ENCODE peak calls at places on chromosomes 12 and 14, in eight cellular contexts. Z is endothelial cell of umbilical vein, G is A673, R is fibroblast of lung, Y is DND-41, A is astrocyte, O is neural progenitor cell, I is mammary epithelial cell. D is an unnamed sample. For H3K36me3, the result is how much of the 10 kb centered on the place peaks cover.

GRCh38 chr14:98957211-98958047 is 314.6 kb downstream of the BCL11B start:
- DNase-seq in O (no peak), Y (no peak), Z (no peak), A (peak), R (peak), I (peak), G (no peak), D (peak)

GRCh38 chr12:119857036-119857435 is 20.1 kb downstream of the CIT start:
- DNase-seq in Z (no peak), Y (no peak), O (no peak), I (no peak), A (no peak), R (no peak), G (no peak), D (peak)

GRCh38 chr14:75427482-75428229 is at the start of gene JDP2:
- DNase-seq in G (peak), O (peak), A (peak), Y (peak), Z (peak), I (peak), R (peak), D (peak)

GRCh38 chr14:100540141-100540925 is 46.9 kb downstream of the BEGAIN start:
- DNase-seq in A (no peak), G (no peak), Z (no peak), Y (no peak), I (no peak), R (no peak), O (peak), D (no peak)

GRCh38 chr12:92541024-92541423 is 161.8 kb upstream of the PLEKHG7 start:
- DNase-seq in Z (no peak), Y (no peak), A (no peak), R (no peak), G (no peak), O (no peak), I (no peak), D (no peak)

GRCh38 chr12:54996235-54996634 is 11.7 kb upstream of the TESPA1 start:
- DNase-seq in G (no peak), O (no peak), R (no peak), I (no peak), A (no peak), Z (no peak), Y (no peak), D (no peak)

GRCh38 chr12:106179086-106179485 is 40.3 kb upstream of the NUAK1 start:
- DNase-seq in Y (no peak), O (peak), I (no peak), R (no peak), A (no peak), G (peak), Z (no peak), D (no peak)

GRCh38 chr14:104132981-104133380 is 5.4 kb upstream of the KIF26A start:
- DNase-seq in Y (no peak), A (no peak), G (no peak), R (no peak), O (peak), Z (no peak), I (no peak), D (no peak)

GRCh38 chr14:51251486-51251885 is 11.4 kb downstream of the TMX1 start:
- DNase-seq in Z (no peak), Y (no peak), G (no peak), O (no peak), I (peak), A (peak), R (peak), D (no peak)

GRCh38 chr14:100588671-100589070 is 1.5 kb upstream of the BEGAIN start:
- DNase-seq in Y (no peak), A (no peak), G (no peak), R (no peak), Z (no peak), O (no peak), I (no peak), D (no peak)

GRCh38 chr12:79614730-79615129 is 76.0 kb downstream of the PAWR start:
- DNase-seq in R (peak), G (no peak), Y (no peak), A (peak), O (no peak), Z (no peak), I (no peak), D (no peak)

GRCh38 chr12:112858776-112859175 is 48.0 kb upstream of the OAS1 start:
- DNase-seq in G (no peak), Y (no peak), O (no peak), I (no peak), Z (no peak), R (no peak), A (no peak), D (no peak)

GRCh38 chr12:72072613-72073212 is 134.1 kb downstream of the TPH2 start:
- DNase-seq in G (peak), Y (no peak), O (no peak), A (no peak), I (peak), Z (no peak), R (no peak), D (no peak)

GRCh38 chr12:108589028-108589839 is 8.7 kb downstream of the TMEM119 start:
- DNase-seq in Y (no peak), O (peak), R (peak), A (peak), G (no peak), Z (no peak), I (no peak), D (peak)

GRCh38 chr14:68384881-68385280 is 408.0 kb downstream of the ZFP36L1 start:
- DNase-seq in O (no peak), Y (no peak), G (no peak), I (no peak), Z (no peak), A (no peak), R (no peak), D (peak)

GRCh38 chr14:67984274-67984673 is 164.7 kb downstream of the RAD51B start:
- DNase-seq in Y (no peak), A (peak), R (peak), I (no peak), G (no peak), Z (no peak), O (no peak), D (no peak)

GRCh38 chr12:120249875-120250795 is 15.4 kb downstream of the PXN start:
- DNase-seq in A (no peak), O (no peak), Z (peak), I (no peak), R (no peak), Y (no peak), G (no peak), D (peak)

GRCh38 chr12:120538281-120539156 is 4.4 kb downstream of the RNF10 start:
- DNase-seq in O (no peak), Y (no peak), R (peak), Z (peak), I (peak), A (peak), G (peak), D (peak)

GRCh38 chr12:122949816-122950215 is 16.4 kb downstream of the ABCB9 start:
- DNase-seq in A (no peak), Y (no peak), R (no peak), O (no peak), G (no peak), I (no peak), Z (no peak), D (no peak)

GRCh38 chr14:78933948-78934524 is 763.9 kb downstream of the NRXN3 start:
- DNase-seq in O (peak), R (peak), I (peak), Z (peak), G (peak), Y (no peak), A (peak), D (peak)

GRCh38 chr14:62462996-62463395 is 582.3 kb downstream of the KCNH5 start:
- DNase-seq in A (no peak), I (peak), O (no peak), G (no peak), Z (no peak), Y (no peak), R (no peak), D (no peak)

GRCh38 chr12:93061414-93062099 is 132.5 kb upstream of the EEA1 start:
- DNase-seq in O (peak), Z (peak), G (no peak), A (no peak), R (no peak), Y (no peak), I (no peak), D (peak)

GRCh38 chr12:120941846-120942405 is 36.4 kb upstream of the HNF1A start:
- DNase-seq in Y (no peak), I (no peak), G (no peak), Z (no peak), R (no peak), A (no peak), O (no peak), D (no peak)

GRCh38 chr12:105562727-105563072 is 232.2 kb downstream of the C12orf75 start:
- DNase-seq in O (no peak), A (no peak), I (peak), G (no peak), R (no peak), Z (no peak), Y (no peak), D (no peak)

GRCh38 chr12:8687846-8688601 is 9.8 kb upstream of the RIMKLB start:
- DNase-seq in G (peak), I (peak), A (peak), R (peak), Z (peak), Y (peak), O (peak), D (peak)

GRCh38 chr12:131129839-131130238 is 176.1 kb downstream of the ADGRD1 start:
- DNase-seq in I (no peak), Z (no peak), A (no peak), R (no peak), O (no peak), G (no peak), Y (no peak), D (peak)

GRCh38 chr14:56703947-56704346 is 106.3 kb downstream of the OTX2 start:
- DNase-seq in Y (no peak), O (no peak), R (no peak), A (no peak), G (no peak), I (no peak), Z (no peak), D (no peak)

GRCh38 chr14:39302124-39302810 is 68.6 kb downstream of the MIA2 start:
- DNase-seq in I (no peak), Z (peak), A (peak), Y (no peak), R (peak), G (peak), O (no peak), D (no peak)

GRCh38 chr12:117875652-117876491 is 92.9 kb downstream of the KSR2 start:
- DNase-seq in G (peak), Z (peak), Y (peak), I (no peak), R (peak), A (peak), O (peak), D (peak)

GRCh38 chr12:110079477-110080400 is 31.4 kb upstream of the C12orf76 start:
- DNase-seq in O (no peak), A (no peak), R (peak), Y (peak), I (peak), G (no peak), Z (peak), D (no peak)

GRCh38 chr12:127400231-127400630 is 866.7 kb upstream of the TMEM132C start:
- DNase-seq in A (peak), Y (no peak), G (no peak), I (peak), O (no peak), R (peak), Z (no peak), D (peak)

GRCh38 chr14:49303952-49304516 is 282.1 kb downstream of the RPS29 start:
- DNase-seq in I (peak), Z (peak), R (peak), G (peak), Y (peak), A (peak), O (peak), D (peak)

GRCh38 chr12:11953523-11953922 is 117.2 kb upstream of the BCL2L14 start:
- DNase-seq in G (no peak), A (no peak), Y (no peak), I (no peak), Z (no peak), R (peak), O (no peak), D (no peak)

GRCh38 chr14:105528197-105528858 is 1.9 kb downstream of the TMEM121 start:
- DNase-seq in I (peak), G (peak), O (peak), Z (peak), Y (peak), A (peak), R (peak), D (peak)
- TF ChIP-seq EZH2 in I (no peak), G (no peak), O (no peak), Z (no peak), Y (no peak), A (no peak), R (no peak), D (no peak)

DNA sequence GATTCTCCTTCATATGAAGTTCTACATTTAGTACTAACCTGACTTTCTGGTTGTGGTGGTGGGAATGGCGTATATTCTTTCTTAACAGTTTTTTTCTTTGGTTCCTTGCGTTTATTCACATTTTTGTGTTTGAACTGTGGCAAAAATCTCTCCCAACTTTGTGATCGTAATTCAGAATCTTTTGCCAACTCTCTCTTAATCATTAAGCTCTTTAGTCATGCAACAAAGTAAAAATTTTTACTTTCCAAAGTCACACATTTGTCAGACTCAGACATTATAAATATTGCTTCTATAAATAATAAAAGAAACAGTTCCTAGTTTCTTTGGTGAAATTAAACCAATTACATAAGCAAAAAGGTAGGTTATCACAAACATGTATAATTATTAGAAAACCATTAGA is 7.5 kb downstream of the KRR1 start:
- DNase-seq in I (no peak), A (no peak), R (no peak), G (no peak), Z (no peak), Y (no peak), O (no peak), D (no peak)
- H3K36me3 ChIP-seq in I (half or more), A (half or more), R (under half), G (half or more), Z (under half), Y (half or more), O (under half), D (half or more)

GRCh38 chr14:69571879-69572633 is 2.6 kb downstream of the CCDC177 start:
- DNase-seq in A (no peak), Z (no peak), O (no peak), R (peak), G (peak), Y (no peak), I (peak), D (peak)
- TF ChIP-seq EZH2 in A (peak), Z (no peak), O (no peak), R (peak), G (peak), Y (no peak), I (no peak), D (no peak)

GRCh38 chr14:23531391-23531790 is 20.2 kb downstream of the ZFHX2 start:
- DNase-seq in I (no peak), Y (no peak), Z (no peak), O (no peak), R (no peak), G (no peak), A (no peak), D (no peak)
- H3K36me3 ChIP-seq in I (under half), Y (under half), Z (under half), O (under half), R (under half), G (under half), A (under half), D (under half)

GRCh38 chr14:80658155-80658554 is 283.4 kb downstream of the CEP128 start:
- DNase-seq in Y (no peak), O (no peak), R (no peak), Z (no peak), G (no peak), I (no peak), A (no peak), D (no peak)
- TF ChIP-seq EZH2 in Y (no peak), O (no peak), R (no peak), Z (no peak), G (no peak), I (no peak), A (no peak), D (no peak)

DNA sequence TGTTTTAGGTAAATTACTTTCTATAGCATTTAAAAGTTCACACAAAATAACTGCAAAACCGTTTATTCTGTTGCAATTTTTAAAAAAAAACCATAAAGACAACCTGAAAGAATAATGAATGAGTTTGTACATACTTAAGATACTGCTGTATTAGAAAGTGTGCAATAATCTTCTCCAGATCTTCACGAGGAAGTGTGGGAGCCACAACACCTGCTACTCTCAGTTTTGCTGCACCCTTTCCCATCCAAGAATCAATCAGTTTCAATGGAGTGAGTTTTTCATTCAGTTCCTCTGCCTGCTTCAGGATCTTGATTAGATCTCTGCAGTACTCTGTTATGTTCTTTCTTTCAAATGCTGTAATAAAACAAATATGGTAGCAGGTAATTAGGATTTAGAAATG is 30.1 kb downstream of the RECQL start:
- DNase-seq in A (no peak), R (no peak), I (no peak), Y (no peak), G (no peak), O (no peak), Z (no peak), D (no peak)
- H3K36me3 ChIP-seq in A (under half), R (under half), I (under half), Y (half or more), G (half or more), O (under half), Z (under half), D (half or more)

GRCh38 chr12:19946549-19946948 is 421.8 kb upstream of the PDE3A start:
- DNase-seq in A (peak), G (no peak), I (no peak), O (no peak), Z (peak), Y (no peak), R (peak), D (peak)
- TF ChIP-seq EZH2 in A (no peak), G (no peak), I (no peak), O (no peak), Z (no peak), Y (no peak), R (no peak), D (no peak)

GRCh38 chr12:48936379-48936979 is 11.2 kb upstream of the FKBP11 start:
- DNase-seq in R (peak), Y (peak), Z (peak), G (peak), A (peak), O (peak), I (peak), D (peak)
- H3K36me3 ChIP-seq in R (under half), Y (half or more), Z (under half), G (half or more), A (half or more), O (under half), I (under half), D (under half)

D was measured in GM23248.